ENCODE peak calls at places on chromosome 13, in five cellular contexts. Z is HT-29; P is uterus; D is stimulated activated naive B cell treated with anti-CD40 and anti-IgM and Interleukin-4, amounts not matched to agents 10 μg/mL and 1 μg/mL and 100 μg/mL, for 72 hours; Q is T-helper 2 cell. C is an unnamed sample.

GRCh38 chr13:45786293-45786920 is 65.1 kb downstream of the SIAH3 start:
- DNase-seq in D (no peak), P (no peak), Q (no peak), Z (no peak), C (no peak)

GRCh38 chr13:114279146-114279545 is 2.3 kb upstream of the UPF3A start:
- DNase-seq in Q (no peak), D (no peak), Z (no peak), P (no peak), C (no peak)

GRCh38 chr13:50668882-50669281 is 174.6 kb downstream of the DLEU7 start:
- DNase-seq in D (no peak), Q (no peak), P (no peak), Z (no peak), C (no peak)

GRCh38 chr13:26442541-26442940 is 114.9 kb upstream of the WASF3 start:
- DNase-seq in Z (no peak), D (no peak), Q (no peak), P (no peak), C (no peak)

GRCh38 chr13:113411216-113412023 is 41.9 kb downstream of the ADPRHL1 start:
- DNase-seq in P (peak), D (no peak), Z (peak), Q (no peak), C (no peak)

GRCh38 chr13:24459234-24459633 is 53.3 kb downstream of the PARP4 start:
- DNase-seq in Q (no peak), Z (no peak), D (no peak), P (no peak), C (no peak)

GRCh38 chr13:109871018-109871370 is 84.6 kb upstream of the IRS2 start:
- DNase-seq in Z (no peak), D (no peak), P (no peak), Q (no peak), C (no peak)

GRCh38 chr13:85508683-85509329 is 290.4 kb downstream of the SLITRK6 start:
- DNase-seq in Z (peak), D (no peak), Q (no peak), P (no peak), C (no peak)

GRCh38 chr13:109595466-109595865 is 190.9 kb downstream of the IRS2 start:
- DNase-seq in Z (no peak), Q (no peak), D (no peak), P (no peak), C (no peak)

C was measured in GM12892.